ENCODE peak calls at places on chromosome 16, in nine cellular contexts. B, O, R, X, I, D, L, W and P are unnamed samples.

GRCh38 chr16:63655846-63656245 is 1466.0 kb downstream of the CDH11 start:
- DNase-seq in D (no peak), B (no peak), O (no peak), R (no peak), W (no peak), X (no peak), L (no peak), I (no peak), P (no peak)

GRCh38 chr16:87552772-87553171 is 49.5 kb upstream of the JPH3 start:
- DNase-seq in I (no peak), L (no peak), D (no peak), O (no peak), X (no peak), W (no peak), B (no peak), R (no peak), P (no peak)

GRCh38 chr16:68332411-68333121 is 21.7 kb downstream of the PRMT7 start:
- DNase-seq in L (no peak), D (no peak), O (no peak), X (peak; percentile 41), W (peak; percentile 98), I (no peak), R (peak; percentile 55), B (peak; percentile 54), P (no peak)

GRCh38 chr16:80056334-80056733 is 455.8 kb upstream of the MAF start:
- DNase-seq in R (peak; percentile 38), W (no peak), B (no peak), I (no peak), D (no peak), O (no peak), X (no peak), L (no peak), P (no peak)

GRCh38 chr16:23072084-23072599 is 77.1 kb downstream of the USP31 start:
- DNase-seq in X (no peak), L (no peak), D (no peak), I (no peak), W (peak; percentile 90), B (no peak), O (peak; percentile 85), R (peak; percentile 32), P (no peak)

GRCh38 chr16:30760577-30761426 is 1.1 kb downstream of the CFAP119 start:
- DNase-seq in O (no peak), B (no peak), W (no peak), R (no peak), X (peak; percentile 61), I (no peak), L (no peak), D (no peak), P (no peak)

GRCh38 chr16:71479420-71479819 is 9.7 kb downstream of the ZNF19 start:
- DNase-seq in L (no peak), X (no peak), B (peak; percentile 27), R (no peak), I (peak; percentile 71), W (peak; percentile 19), O (no peak), D (no peak), P (no peak)

GRCh38 chr16:83533193-83533592 is 274.6 kb upstream of the HSBP1 start:
- DNase-seq in O (no peak), I (no peak), L (no peak), D (no peak), W (no peak), B (no peak), X (no peak), R (no peak), P (no peak)

GRCh38 chr16:52099382-52099781 is 447.6 kb downstream of the TOX3 start:
- DNase-seq in D (no peak), W (no peak), I (no peak), X (no peak), O (no peak), B (no peak), L (no peak), R (no peak), P (no peak)

GRCh38 chr16:75198135-75198600 is 8.8 kb downstream of the CTRB2 start:
- DNase-seq in B (no peak), W (no peak), X (no peak), L (no peak), R (no peak), I (peak; percentile 46), D (no peak), O (peak; percentile 54), P (peak; percentile 67)

GRCh38 chr16:17328971-17329370 is 141.8 kb downstream of the XYLT1 start:
- DNase-seq in W (no peak), B (no peak), I (no peak), D (no peak), L (no peak), O (no peak), R (peak; percentile 69), X (no peak), P (no peak)

GRCh38 chr16:13093676-13094075 is 192.3 kb downstream of the SHISA9 start:
- DNase-seq in D (no peak), W (no peak), B (no peak), O (no peak), I (peak; percentile 69), R (no peak), L (no peak), X (no peak), P (no peak)

GRCh38 chr16:2526135-2526534 is 5.1 kb downstream of the CEMP1 start:
- DNase-seq in B (no peak), X (no peak), O (no peak), D (no peak), R (no peak), I (no peak), W (no peak), L (no peak), P (no peak)

GRCh38 chr16:84367750-84368320 is 503 bp upstream of the ATP2C2 start:
- DNase-seq in B (no peak), I (no peak), O (no peak), L (no peak), D (no peak), W (no peak), R (no peak), X (no peak), P (no peak)